ENCODE peak calls at places on chromosomes 6 and 20, in eight cellular contexts. One of them, this sample, is unnamed.

GRCh38 chr20:44618318-44618731 is 33.2 kb downstream of the ADA start:
- DNase-seq in nephron progenitor cell: no peak
- DNase-seq in NCI-H510A treated with DMSO at 0.1 percent for 48 hours: no peak
- DNase-seq in activated T-cell treated with anti-CD3 and anti-CD28 coated beads for 1 hour: peak
- DNase-seq in GM13977: no peak
- DNase-seq in neural crest cell: no peak
- DNase-seq in GM18507: no peak
- DNase-seq in naive B cell: no peak
- DNase-seq in this sample: no peak

GRCh38 chr20:3164763-3165410 is 5.2 kb upstream of the FASTKD5 start:
- DNase-seq in naive B cell: no peak
- DNase-seq in GM13977: no peak
- DNase-seq in activated T-cell treated with anti-CD3 and anti-CD28 coated beads for 1 hour: no peak
- DNase-seq in GM18507: no peak
- DNase-seq in neural crest cell: no peak
- DNase-seq in nephron progenitor cell: no peak
- DNase-seq in NCI-H510A treated with DMSO at 0.1 percent for 48 hours: peak
- DNase-seq in this sample: no peak

GRCh38 chr6:44672086-44672485 is 284.6 kb downstream of the CDC5L start:
- DNase-seq in naive B cell: no peak
- DNase-seq in GM13977: no peak
- DNase-seq in GM18507: no peak
- DNase-seq in nephron progenitor cell: no peak
- DNase-seq in activated T-cell treated with anti-CD3 and anti-CD28 coated beads for 1 hour: no peak
- DNase-seq in neural crest cell: no peak
- DNase-seq in NCI-H510A treated with DMSO at 0.1 percent for 48 hours: no peak
- DNase-seq in this sample: no peak

GRCh38 chr6:170271771-170272314 is 19.0 kb downstream of the DLL1 start:
- DNase-seq in GM13977: peak
- DNase-seq in naive B cell: peak
- DNase-seq in activated T-cell treated with anti-CD3 and anti-CD28 coated beads for 1 hour: peak
- DNase-seq in nephron progenitor cell: no peak
- DNase-seq in NCI-H510A treated with DMSO at 0.1 percent for 48 hours: no peak
- DNase-seq in neural crest cell: no peak
- DNase-seq in GM18507: peak
- DNase-seq in this sample: no peak

GRCh38 chr20:56422131-56422823 is 10.2 kb downstream of the CASS4 start:
- DNase-seq in NCI-H510A treated with DMSO at 0.1 percent for 48 hours: no peak
- DNase-seq in GM13977: no peak
- DNase-seq in GM18507: no peak
- DNase-seq in naive B cell: no peak
- DNase-seq in nephron progenitor cell: no peak
- DNase-seq in activated T-cell treated with anti-CD3 and anti-CD28 coated beads for 1 hour: no peak
- DNase-seq in neural crest cell: no peak
- DNase-seq in this sample: peak

GRCh38 chr6:31180500-31180899 is 10.0 kb upstream of the POU5F1 start:
- DNase-seq in nephron progenitor cell: no peak
- DNase-seq in neural crest cell: no peak
- DNase-seq in activated T-cell treated with anti-CD3 and anti-CD28 coated beads for 1 hour: no peak
- DNase-seq in naive B cell: peak
- DNase-seq in GM13977: peak
- DNase-seq in NCI-H510A treated with DMSO at 0.1 percent for 48 hours: no peak
- DNase-seq in GM18507: peak
- DNase-seq in this sample: no peak

GRCh38 chr6:142697912-142698311 is 247.1 kb downstream of the HIVEP2 start:
- DNase-seq in activated T-cell treated with anti-CD3 and anti-CD28 coated beads for 1 hour: no peak
- DNase-seq in GM13977: no peak
- DNase-seq in nephron progenitor cell: no peak
- DNase-seq in neural crest cell: no peak
- DNase-seq in naive B cell: no peak
- DNase-seq in NCI-H510A treated with DMSO at 0.1 percent for 48 hours: no peak
- DNase-seq in GM18507: no peak
- DNase-seq in this sample: no peak

GRCh38 chr20:46743088-46743487 is 33.6 kb downstream of the SLC2A10 start:
- DNase-seq in NCI-H510A treated with DMSO at 0.1 percent for 48 hours: no peak
- DNase-seq in activated T-cell treated with anti-CD3 and anti-CD28 coated beads for 1 hour: no peak
- DNase-seq in GM18507: no peak
- DNase-seq in nephron progenitor cell: no peak
- DNase-seq in GM13977: no peak
- DNase-seq in neural crest cell: no peak
- DNase-seq in naive B cell: no peak
- DNase-seq in this sample: no peak

GRCh38 chr6:156720739-156721714 is 56.2 kb upstream of the ARID1B start:
- DNase-seq in NCI-H510A treated with DMSO at 0.1 percent for 48 hours: peak
- DNase-seq in naive B cell: peak
- DNase-seq in neural crest cell: no peak
- DNase-seq in GM13977: peak
- DNase-seq in activated T-cell treated with anti-CD3 and anti-CD28 coated beads for 1 hour: no peak
- DNase-seq in GM18507: no peak
- DNase-seq in nephron progenitor cell: no peak
- DNase-seq in this sample: no peak

GRCh38 chr6:16130437-16130891 is 1.6 kb downstream of the MYLIP start:
- DNase-seq in neural crest cell: no peak
- DNase-seq in activated T-cell treated with anti-CD3 and anti-CD28 coated beads for 1 hour: no peak
- DNase-seq in GM18507: no peak
- DNase-seq in nephron progenitor cell: peak
- DNase-seq in naive B cell: no peak
- DNase-seq in NCI-H510A treated with DMSO at 0.1 percent for 48 hours: peak
- DNase-seq in GM13977: no peak
- DNase-seq in this sample: no peak

GRCh38 chr6:75206338-75207210 is 721 bp upstream of the COL12A1 start:
- DNase-seq in neural crest cell: no peak
- DNase-seq in nephron progenitor cell: peak
- DNase-seq in NCI-H510A treated with DMSO at 0.1 percent for 48 hours: no peak
- DNase-seq in GM18507: no peak
- DNase-seq in GM13977: peak
- DNase-seq in activated T-cell treated with anti-CD3 and anti-CD28 coated beads for 1 hour: no peak
- DNase-seq in naive B cell: no peak
- DNase-seq in this sample: no peak

GRCh38 chr20:34529742-34530141 is 13.5 kb downstream of the DYNLRB1 start:
- DNase-seq in activated T-cell treated with anti-CD3 and anti-CD28 coated beads for 1 hour: no peak
- DNase-seq in nephron progenitor cell: no peak
- DNase-seq in GM18507: no peak
- DNase-seq in neural crest cell: no peak
- DNase-seq in GM13977: no peak
- DNase-seq in NCI-H510A treated with DMSO at 0.1 percent for 48 hours: no peak
- DNase-seq in naive B cell: no peak
- DNase-seq in this sample: no peak

GRCh38 chr6:122063090-122063489 is 336.4 kb upstream of the HSF2 start:
- DNase-seq in naive B cell: no peak
- DNase-seq in GM13977: no peak
- DNase-seq in activated T-cell treated with anti-CD3 and anti-CD28 coated beads for 1 hour: no peak
- DNase-seq in NCI-H510A treated with DMSO at 0.1 percent for 48 hours: no peak
- DNase-seq in GM18507: no peak
- DNase-seq in neural crest cell: no peak
- DNase-seq in nephron progenitor cell: no peak
- DNase-seq in this sample: no peak

GRCh38 chr6:24149836-24150235 is 23.8 kb downstream of the NRSN1 start:
- DNase-seq in nephron progenitor cell: no peak
- DNase-seq in naive B cell: no peak
- DNase-seq in neural crest cell: no peak
- DNase-seq in GM18507: no peak
- DNase-seq in NCI-H510A treated with DMSO at 0.1 percent for 48 hours: no peak
- DNase-seq in activated T-cell treated with anti-CD3 and anti-CD28 coated beads for 1 hour: no peak
- DNase-seq in GM13977: no peak
- DNase-seq in this sample: no peak

GRCh38 chr20:33131949-33132822 is 35.8 kb upstream of the BPIFA2 start:
- DNase-seq in GM13977: no peak
- DNase-seq in nephron progenitor cell: no peak
- DNase-seq in naive B cell: no peak
- DNase-seq in activated T-cell treated with anti-CD3 and anti-CD28 coated beads for 1 hour: no peak
- DNase-seq in neural crest cell: no peak
- DNase-seq in NCI-H510A treated with DMSO at 0.1 percent for 48 hours: no peak
- DNase-seq in GM18507: no peak
- DNase-seq in this sample: no peak

This sample was measured in K562.